ENCODE peak calls at places on chromosomes 6 and 20, in six cellular contexts. P is dermis microvascular lymphatic vessel endothelial cell; T is stimulated activated CD8-positive, alpha-beta memory T cell treated with anti-CD3 and anti-CD28 coated beads, Interleukin-7, amount 100 ng/mL, for 48 hours; R is Right ventricle myocardium superior; V is GM12892; N is right atrium auricular region. F is an unnamed sample.

GRCh38 chr20:34874094-34874654 is 1.5 kb upstream of the GGT7 start:
- DNase-seq in R (peak), N (peak), V (no peak), P (peak), T (peak), F (peak)

GRCh38 chr20:19986419-19986818 is 30.7 kb upstream of the NAA20 start:
- DNase-seq in R (no peak), P (no peak), N (no peak), T (no peak), V (no peak), F (no peak)

GRCh38 chr6:44655368-44656342 is 268.1 kb downstream of the CDC5L start:
- DNase-seq in T (peak), R (peak), N (peak), V (peak), P (no peak), F (no peak)

GRCh38 chr6:137589067-137589848 is 95.1 kb upstream of the OLIG3 start:
- DNase-seq in N (no peak), P (no peak), R (no peak), V (peak), T (peak), F (peak)

GRCh38 chr20:38751360-38751976 is 3.2 kb downstream of the ACTR5 start:
- DNase-seq in N (no peak), P (peak), T (no peak), V (no peak), R (no peak), F (no peak)

GRCh38 chr6:137962725-137963124 is 95.7 kb downstream of the TNFAIP3 start:
- DNase-seq in P (no peak), T (no peak), V (no peak), N (no peak), R (no peak), F (no peak)

GRCh38 chr6:164408868-164409267 is 900.5 kb downstream of the C6orf118 start:
- DNase-seq in R (no peak), T (no peak), V (no peak), P (no peak), N (no peak), F (no peak)

GRCh38 chr6:120279706-120280105 is 930.1 kb upstream of the MAN1A1 start:
- DNase-seq in N (no peak), R (no peak), T (no peak), P (no peak), V (no peak), F (no peak)

GRCh38 chr20:54227241-54227640 is 19.4 kb downstream of the PFDN4 start:
- DNase-seq in T (no peak), P (no peak), N (no peak), V (no peak), R (no peak), F (no peak)

GRCh38 chr6:56555438-56555872 is 87.2 kb downstream of the DST start:
- DNase-seq in T (no peak), V (no peak), N (no peak), R (peak), P (no peak), F (no peak)

GRCh38 chr20:32497589-32498224 is 87.4 kb downstream of the NOL4L start:
- DNase-seq in R (peak), V (no peak), P (peak), T (no peak), N (no peak), F (no peak)

GRCh38 chr6:116561377-116562018 is 7.9 kb downstream of the CALHM4 start:
- DNase-seq in R (peak), N (peak), T (peak), P (peak), V (no peak), F (no peak)

GRCh38 chr6:28747631-28748157 is 176.1 kb downstream of the TRIM27 start:
- DNase-seq in N (no peak), V (no peak), P (no peak), R (no peak), T (no peak), F (no peak)

GRCh38 chr20:56588996-56589395 is 40.1 kb upstream of the TFAP2C start:
- DNase-seq in P (no peak), T (no peak), V (no peak), N (no peak), R (no peak), F (no peak)

GRCh38 chr20:49395183-49395582 is 87.3 kb downstream of the KCNB1 start:
- DNase-seq in T (no peak), P (no peak), R (no peak), V (no peak), N (no peak), F (no peak)

GRCh38 chr20:22745194-22745500 is 160.8 kb upstream of the FOXA2 start:
- DNase-seq in P (no peak), N (no peak), T (no peak), V (no peak), R (no peak), F (no peak)

GRCh38 chr6:52284131-52284459 is 447 bp downstream of the MCM3 start:
- DNase-seq in P (no peak), N (peak), T (peak), R (peak), V (no peak), F (no peak)

GRCh38 chr20:7980332-7981046 is 39.1 kb downstream of the TMX4 start:
- DNase-seq in T (peak), P (peak), R (no peak), N (no peak), V (no peak), F (peak)

GRCh38 chr6:15062311-15063252 is 183.3 kb upstream of the JARID2 start:
- DNase-seq in V (no peak), N (no peak), P (no peak), T (no peak), R (no peak), F (no peak)

F was measured in pulmonary artery endothelial cell.